ENCODE peak calls at places on chromosome 15, in ten cellular contexts. M is activated T-cell treated with anti-CD3 and anti-CD28 coated beads for 1 hour; R is NCI-H526 treated with DMSO at 0.1 percent for 48 hours; B is psoas muscle; H is ovary; E is GM20000; I is stimulated activated CD8-positive, alpha-beta memory T cell treated with anti-CD3 and anti-CD28 coated beads, Interleukin-4, amount 100 ng/mL, for 4 hours; K is AG08396; A is heart left ventricle; Y is fibroblast of mammary gland. W is an unnamed sample.

GRCh38 chr15:101540480-101541239 is 51.2 kb upstream of the PCSK6 start:
- DNase-seq in R (no peak), K (no peak), H (no peak), B (no peak), Y (peak), M (no peak), I (no peak), E (no peak), A (no peak), W (no peak)

GRCh38 chr15:56965614-56966013 is 47.2 kb downstream of the TCF12 start:
- DNase-seq in I (no peak), E (no peak), B (no peak), A (no peak), R (no peak), M (no peak), K (no peak), Y (no peak), H (no peak), W (no peak)

GRCh38 chr15:97694456-97694855 is 266.0 kb upstream of the ARRDC4 start:
- DNase-seq in K (no peak), I (no peak), A (no peak), Y (no peak), R (no peak), M (no peak), B (no peak), H (no peak), E (no peak), W (no peak)

GRCh38 chr15:99454107-99454809 is 111.5 kb upstream of the MEF2A start:
- DNase-seq in R (no peak), Y (no peak), H (no peak), E (no peak), A (peak), B (no peak), I (no peak), K (no peak), M (no peak), W (no peak)

GRCh38 chr15:32861741-32862140 is 143.9 kb downstream of the GREM1 start:
- DNase-seq in R (no peak), A (peak), I (no peak), K (no peak), B (peak), M (no peak), Y (peak), H (peak), E (no peak), W (peak)

GRCh38 chr15:68384451-68385239 is 47.3 kb downstream of the ITGA11 start:
- DNase-seq in M (no peak), Y (peak), A (no peak), H (peak), E (no peak), R (no peak), K (peak), I (no peak), B (no peak), W (peak)

GRCh38 chr15:96353378-96353930 is 23.0 kb downstream of the NR2F2 start:
- DNase-seq in I (no peak), R (no peak), B (no peak), H (no peak), Y (no peak), E (no peak), K (no peak), A (no peak), M (no peak), W (no peak)

GRCh38 chr15:56040081-56041035 is 46.9 kb upstream of the NEDD4 start:
- DNase-seq in A (peak), Y (peak), B (peak), M (no peak), K (peak), I (no peak), H (peak), E (no peak), R (no peak), W (peak)

GRCh38 chr15:74643368-74644204 is 27.9 kb downstream of the CLK3 start:
- DNase-seq in H (no peak), K (no peak), A (no peak), B (no peak), R (no peak), M (no peak), Y (no peak), E (no peak), I (no peak), W (no peak)

GRCh38 chr15:67335534-67336222 is 81.1 kb downstream of the IQCH start:
- DNase-seq in K (no peak), Y (no peak), A (no peak), M (no peak), R (no peak), I (no peak), H (no peak), E (no peak), B (no peak), W (no peak)

GRCh38 chr15:78327442-78327841 is 12.7 kb upstream of the CRABP1 start:
- DNase-seq in Y (peak), I (no peak), M (no peak), R (no peak), K (no peak), H (no peak), E (no peak), A (no peak), B (no peak), W (no peak)

W was measured in MG63.